ENCODE peak calls at places on chromosomes 6 and 20, in five cellular contexts. Q is sigmoid colon, Y is Peyer's patch, U is body of pancreas, M is K562. O is an unnamed sample.
A peak's percentile ranks its signal among the peaks of the same experiment; 100 is the strongest.

GRCh38 chr6:166101819-166102419 is 65.7 kb downstream of the TBXT start:
- DNase-seq in Q (no peak), Y (no peak), U (no peak), M (no peak), O (no peak)

GRCh38 chr6:31345026-31345730 is 11.8 kb downstream of the HLA-B start:
- DNase-seq in Q (no peak), Y (no peak), U (no peak), M (no peak), O (no peak)

GRCh38 chr6:165616116-165616515 is 46.9 kb downstream of the PDE10A start:
- DNase-seq in Q (no peak), Y (no peak), U (no peak), M (no peak), O (no peak)

GRCh38 chr6:107805504-107805903 is 18.6 kb downstream of the SCML4 start:
- DNase-seq in Q (no peak), Y (no peak), U (no peak), M (no peak), O (no peak)

GRCh38 chr6:90468080-90468479 is 118.8 kb downstream of the MAP3K7 start:
- DNase-seq in Q (no peak), Y (no peak), U (no peak), M (peak; percentile 80), O (no peak)

GRCh38 chr20:43941476-43942212 is 27.0 kb downstream of the TOX2 start:
- DNase-seq in Q (no peak), Y (no peak), U (no peak), M (no peak), O (no peak)

GRCh38 chr20:15756001-15756400 is 817.2 kb downstream of the KIF16B start:
- DNase-seq in Q (no peak), Y (no peak), U (no peak), M (no peak), O (no peak)

GRCh38 chr6:93017213-93017612 is 402.1 kb downstream of the EPHA7 start:
- DNase-seq in Q (no peak), Y (no peak), U (no peak), M (no peak), O (no peak)

GRCh38 chr20:32634041-32634805 is 39.5 kb downstream of the C20orf203 start:
- DNase-seq in Q (no peak), Y (no peak), U (no peak), M (peak; percentile 84), O (no peak)

GRCh38 chr6:18820725-18821124 is 433.6 kb downstream of the RNF144B start:
- DNase-seq in Q (no peak), Y (no peak), U (no peak), M (no peak), O (no peak)

GRCh38 chr6:13923527-13924145 is 1.1 kb upstream of the RNF182 start:
- DNase-seq in Q (no peak), Y (no peak), U (no peak), M (peak; percentile 75), O (peak; percentile 79)

GRCh38 chr6:43113431-43114260 is 37.5 kb downstream of the PTK7 start:
- DNase-seq in Q (no peak), Y (no peak), U (no peak), M (peak; percentile 39), O (no peak)

GRCh38 chr20:8624616-8625015 is 444.3 kb upstream of the PLCB4 start:
- DNase-seq in Q (no peak), Y (no peak), U (no peak), M (no peak), O (no peak)

GRCh38 chr6:33772114-33772830 is 16.7 kb downstream of the LEMD2 start:
- DNase-seq in Q (no peak), Y (no peak), U (no peak), M (peak; percentile 14), O (no peak)

GRCh38 chr20:8601542-8601912 is 467.4 kb upstream of the PLCB4 start:
- DNase-seq in Q (no peak), Y (no peak), U (no peak), M (no peak), O (no peak)

GRCh38 chr20:62631336-62632317 is 10.7 kb upstream of the SLCO4A1 start:
- DNase-seq in Q (no peak), Y (no peak), U (no peak), M (no peak), O (no peak)

GRCh38 chr20:22962567-22963439 is 72.3 kb upstream of the SSTR4 start:
- DNase-seq in Q (no peak), Y (no peak), U (no peak), M (no peak), O (no peak)

GRCh38 chr6:36745836-36746235 is 48.2 kb downstream of the RAB44 start:
- DNase-seq in Q (no peak), Y (no peak), U (no peak), M (no peak), O (no peak)

GRCh38 chr6:36743032-36743431 is 45.4 kb downstream of the RAB44 start:
- DNase-seq in Q (no peak), Y (no peak), U (no peak), M (no peak), O (no peak)

GRCh38 chr6:36745283-36745682 is 47.7 kb downstream of the RAB44 start:
- DNase-seq in Q (no peak), Y (no peak), U (no peak), M (no peak), O (no peak)

GRCh38 chr6:36742146-36742545 is 44.5 kb downstream of the RAB44 start:
- DNase-seq in Q (no peak), Y (no peak), U (no peak), M (no peak), O (no peak)

DNA sequence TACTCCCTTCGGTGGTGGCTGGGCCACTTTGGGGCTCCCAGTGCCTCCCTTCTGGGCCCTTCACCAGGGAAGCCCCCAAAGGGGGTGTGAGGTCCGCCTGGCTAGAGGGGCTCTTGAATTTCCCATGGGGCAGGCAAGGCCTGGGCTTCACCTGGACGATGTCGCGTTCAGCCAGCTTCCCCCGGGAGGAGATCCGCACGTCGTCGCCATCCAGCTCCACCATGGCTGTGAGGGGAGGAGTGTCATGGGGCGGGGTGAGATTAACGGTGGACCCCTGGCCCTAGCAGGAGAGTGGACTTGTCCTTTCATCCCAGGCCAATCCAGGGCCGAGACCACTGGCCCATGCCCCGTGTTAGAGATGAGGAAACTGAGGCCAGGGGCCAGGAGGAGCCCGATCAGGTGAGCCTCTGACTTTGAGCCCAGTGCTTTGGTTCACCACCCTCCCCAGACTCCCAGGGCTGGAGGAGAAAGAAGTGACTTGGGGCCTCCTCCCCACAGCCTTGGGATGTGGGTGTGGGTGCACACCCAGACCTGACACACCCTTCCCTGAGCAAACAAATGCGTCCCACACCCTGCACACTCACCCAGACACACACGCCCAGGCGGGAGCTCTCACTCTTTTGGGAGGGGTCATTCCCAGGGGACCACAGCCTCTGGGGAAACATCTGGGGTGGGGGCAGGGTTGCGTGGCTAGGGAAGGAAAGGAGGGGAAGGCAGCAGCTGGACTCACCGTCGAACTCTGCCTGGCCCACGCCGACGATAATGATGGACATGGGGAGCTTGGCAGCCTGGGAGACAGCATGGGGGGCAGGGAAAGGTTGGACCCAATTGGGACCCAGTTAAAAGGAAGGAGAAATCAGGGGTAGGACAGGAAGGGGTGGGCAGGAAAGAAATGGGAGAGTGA is 46.2 kb downstream of the RAB44 start:
- DNase-seq in Q (no peak), Y (no peak), U (no peak), M (no peak), O (no peak)
- TF ChIP-seq POLR2A in Q (no peak), Y (no peak), U (no peak), M (no peak), O (no peak)

DNA sequence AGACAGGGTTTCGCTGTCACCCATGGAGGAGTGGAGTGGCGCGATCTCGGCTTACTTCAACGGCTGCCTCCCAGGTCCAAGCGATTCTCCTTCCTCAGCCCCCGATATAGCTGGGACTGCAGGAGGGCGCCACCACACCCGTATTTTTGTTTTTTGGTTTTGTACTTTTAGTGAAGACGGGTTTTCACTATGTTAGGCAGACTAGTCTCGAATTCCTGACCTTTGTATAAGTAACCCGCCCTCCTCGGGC is 115.4 kb upstream of the BTN3A2 start:
- DNase-seq in Q (peak; percentile 66), Y (no peak), U (no peak), M (no peak), O (no peak)
- TF ChIP-seq POLR2A in Q (no peak), Y (no peak), U (no peak), M (no peak), O (peak; percentile 27)

GRCh38 chr20:53829086-53829703 is 235.6 kb upstream of the ZNF217 start:
- DNase-seq in Q (peak; percentile 68), Y (no peak), U (no peak), M (peak; percentile 65), O (peak; percentile 29)
- TF ChIP-seq POLR2A in Q (no peak), Y (no peak), U (no peak), M (peak; percentile 58), O (no peak)

GRCh38 chr6:133243723-133244122 is 2.6 kb downstream of the EYA4 start:
- DNase-seq in Q (no peak), Y (no peak), U (no peak), M (no peak), O (no peak)
- TF ChIP-seq POLR2A in Q (no peak), Y (no peak), U (no peak), M (no peak), O (no peak)

GRCh38 chr6:27864906-27865883 is 47.0 kb downstream of the OR2B2 start:
- DNase-seq in Q (peak; percentile 74), Y (peak; percentile 61), U (peak; percentile 55), M (peak; percentile 84), O (peak; percentile 84)

GRCh38 chr6:27867941-27868705 is 44.1 kb downstream of the OR2B2 start:
- DNase-seq in Q (no peak), Y (no peak), U (no peak), M (no peak), O (no peak)

GRCh38 chr6:27866370-27867050 is 45.7 kb downstream of the OR2B2 start:
- DNase-seq in Q (no peak), Y (no peak), U (no peak), M (peak; percentile 48), O (no peak)

GRCh38 chr6:27865952-27866369 is 46.2 kb downstream of the OR2B2 start:
- DNase-seq in Q (no peak), Y (peak; percentile 24), U (no peak), M (peak; percentile 47), O (no peak)

GRCh38 chr6:27867051-27867940 is 44.9 kb downstream of the OR2B2 start:
- DNase-seq in Q (peak; percentile 73), Y (peak; percentile 83), U (no peak), M (peak; percentile 82), O (peak; percentile 46)
- TF ChIP-seq POLR2A in Q (peak; percentile 72), Y (peak; percentile 95), U (peak; percentile 76), M (peak; percentile 97), O (peak; percentile 70)

GRCh38 chr20:34065260-34065659 is 46.8 kb downstream of the EIF2S2 start:
- DNase-seq in Q (no peak), Y (no peak), U (no peak), M (no peak), O (peak; percentile 46)

GRCh38 chr20:34066476-34067090 is 45.5 kb downstream of the EIF2S2 start:
- DNase-seq in Q (no peak), Y (no peak), U (no peak), M (no peak), O (no peak)

GRCh38 chr20:34062651-34063482 is 49.2 kb downstream of the EIF2S2 start:
- DNase-seq in Q (no peak), Y (no peak), U (no peak), M (no peak), O (no peak)

GRCh38 chr20:34061695-34062094 is 50.3 kb downstream of the EIF2S2 start:
- DNase-seq in Q (no peak), Y (no peak), U (no peak), M (no peak), O (no peak)

DNA sequence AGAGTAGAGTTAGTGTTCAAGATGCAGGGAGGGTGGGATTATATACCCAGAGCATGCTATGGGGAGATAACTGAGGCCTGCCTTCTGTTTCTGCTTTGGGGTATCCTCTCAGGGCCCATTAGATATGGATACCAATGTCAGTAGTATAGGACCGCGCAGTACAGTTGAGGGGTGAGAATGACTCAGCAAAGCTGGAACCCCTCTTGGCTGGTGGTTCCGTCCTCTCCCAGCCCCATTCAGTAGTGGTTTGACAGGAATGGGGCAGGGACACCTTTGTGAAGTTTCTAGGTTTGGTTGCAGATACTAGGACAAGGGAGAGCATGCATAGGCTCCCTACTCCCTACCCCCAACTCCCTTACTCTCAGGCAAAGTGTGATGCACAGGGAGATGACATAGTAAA is 47.8 kb downstream of the EIF2S2 start:
- DNase-seq in Q (no peak), Y (no peak), U (no peak), M (peak; percentile 33), O (no peak)
- TF ChIP-seq POLR2A in Q (no peak), Y (no peak), U (no peak), M (no peak), O (no peak)